ENCODE peak calls at places on chromosomes 16 and 17, in seven cellular contexts. C is HL-60; P is CD8-positive, alpha-beta T cell; H is right lobe of liver; V is endothelial cell of umbilical vein; I is ovary; Y is mesendoderm. U is an unnamed sample.

GRCh38 chr17:68789203-68789962 is 165.8 kb downstream of the ABCA8 start:
- DNase-seq in C (no peak), P (no peak), H (no peak), V (no peak), I (no peak), Y (no peak), U (no peak)

GRCh38 chr16:19380316-19380715 is 37.4 kb upstream of the TMC5 start:
- DNase-seq in C (no peak), P (no peak), H (no peak), V (no peak), I (no peak), Y (no peak), U (no peak)

GRCh38 chr16:4693296-4693955 is at the start of gene NUDT16L1:
- DNase-seq in C (peak; percentile 96), P (peak; percentile 97), H (peak; percentile 98), V (peak; percentile 98), I (peak; percentile 96), Y (peak; percentile 97), U (peak; percentile 97)

GRCh38 chr17:38358586-38359513 is 7.2 kb downstream of the SOCS7 start:
- DNase-seq in C (no peak), P (no peak), H (no peak), V (no peak), I (no peak), Y (no peak), U (peak; percentile 27)

GRCh38 chr17:29127840-29128239 is 52.4 kb downstream of the MYO18A start:
- DNase-seq in C (no peak), P (no peak), H (no peak), V (no peak), I (no peak), Y (no peak), U (no peak)

GRCh38 chr17:58172369-58173071 is 5.7 kb downstream of the OR4D2 start:
- DNase-seq in C (peak; percentile 41), P (peak; percentile 36), H (no peak), V (no peak), I (no peak), Y (peak; percentile 91), U (no peak)

GRCh38 chr17:46776298-46777005 is 42.0 kb downstream of the WNT3 start:
- DNase-seq in C (no peak), P (no peak), H (no peak), V (no peak), I (no peak), Y (no peak), U (no peak)

GRCh38 chr17:58403312-58403711 is 14.0 kb downstream of the RNF43 start:
- DNase-seq in C (no peak), P (no peak), H (no peak), V (no peak), I (no peak), Y (peak; percentile 75), U (no peak)

GRCh38 chr16:89129378-89129777 is 35.7 kb downstream of the ACSF3 start:
- DNase-seq in C (no peak), P (no peak), H (no peak), V (no peak), I (no peak), Y (no peak), U (no peak)

GRCh38 chr16:15966420-15967222 is 17.2 kb downstream of the ABCC1 start:
- DNase-seq in C (no peak), P (no peak), H (no peak), V (peak; percentile 37), I (no peak), Y (peak; percentile 58), U (no peak)

GRCh38 chr17:68461122-68461539 is 3.8 kb upstream of the WIPI1 start:
- DNase-seq in C (no peak), P (no peak), H (no peak), V (no peak), I (no peak), Y (no peak), U (no peak)

GRCh38 chr17:65633988-65634387 is 72.5 kb upstream of the AXIN2 start:
- DNase-seq in C (no peak), P (no peak), H (no peak), V (peak; percentile 89), I (no peak), Y (no peak), U (no peak)

GRCh38 chr16:72300892-72301291 is 128.9 kb upstream of the PMFBP1 start:
- DNase-seq in C (no peak), P (no peak), H (no peak), V (no peak), I (no peak), Y (no peak), U (no peak)

GRCh38 chr17:74152591-74153455 is 50.7 kb upstream of the RPL38 start:
- DNase-seq in C (no peak), P (no peak), H (no peak), V (no peak), I (no peak), Y (peak; percentile 46), U (no peak)

GRCh38 chr16:57616241-57616640 is 12.2 kb upstream of the ADGRG1 start:
- DNase-seq in C (no peak), P (no peak), H (no peak), V (no peak), I (no peak), Y (no peak), U (peak; percentile 6)

GRCh38 chr17:79988163-79988971 is 47.3 kb downstream of the TBC1D16 start:
- DNase-seq in C (no peak), P (no peak), H (peak; percentile 93), V (peak; percentile 91), I (peak; percentile 88), Y (no peak), U (no peak)

GRCh38 chr17:1019451-1019850 is 22.5 kb downstream of the TIMM22 start:
- DNase-seq in C (no peak), P (no peak), H (no peak), V (peak; percentile 17), I (no peak), Y (no peak), U (no peak)

GRCh38 chr17:64103751-64104364 is 26.1 kb downstream of the ERN1 start:
- DNase-seq in C (peak; percentile 74), P (no peak), H (no peak), V (no peak), I (no peak), Y (no peak), U (no peak)

GRCh38 chr17:66717680-66718079 is 117.2 kb upstream of the CACNG5 start:
- DNase-seq in C (no peak), P (no peak), H (no peak), V (no peak), I (no peak), Y (peak; percentile 44), U (no peak)

GRCh38 chr17:82415336-82415735 is 2.8 kb upstream of the HEXD start:
- DNase-seq in C (no peak), P (no peak), H (no peak), V (no peak), I (no peak), Y (no peak), U (no peak)

GRCh38 chr17:57954421-57955182 is 610 bp downstream of the CUEDC1 start:
- DNase-seq in C (no peak), P (no peak), H (peak; percentile 66), V (peak; percentile 34), I (peak; percentile 70), Y (peak; percentile 91), U (peak; percentile 72)

GRCh38 chr16:74844041-74844826 is 69.6 kb upstream of the FA2H start:
- DNase-seq in C (no peak), P (no peak), H (no peak), V (no peak), I (no peak), Y (peak; percentile 31), U (no peak)

DNA sequence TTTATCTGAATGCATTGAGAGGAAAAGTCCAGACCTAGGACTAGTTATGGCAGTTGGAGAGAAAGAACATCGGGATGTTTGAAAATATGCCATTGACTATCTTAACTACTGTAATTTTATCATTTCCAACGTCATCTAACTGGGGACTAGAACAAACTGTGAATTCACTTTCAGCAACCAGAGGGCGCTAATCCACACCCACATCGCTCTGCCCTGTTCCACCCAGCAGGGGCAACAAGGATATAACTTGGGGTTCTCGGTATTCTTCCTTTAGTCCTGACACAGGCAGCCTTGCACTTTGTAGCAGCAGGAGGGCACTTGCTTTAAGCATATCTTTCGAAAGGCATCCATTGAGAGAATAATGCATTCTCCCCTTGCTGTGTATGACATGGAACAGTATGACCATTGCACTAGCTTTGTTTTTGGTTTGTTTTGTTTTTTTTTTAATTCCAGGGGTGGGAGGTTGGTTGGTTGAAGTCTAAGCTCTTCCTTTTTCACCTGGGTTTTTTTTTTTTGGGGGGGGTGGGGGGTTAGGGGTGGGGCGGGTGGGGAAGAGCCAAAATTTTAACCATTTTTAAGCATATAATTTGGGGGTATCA is 31.5 kb downstream of the SIAH1 start:
- DNase-seq in C (peak; percentile 79), P (peak; percentile 69), H (no peak), V (peak; percentile 75), I (peak; percentile 48), Y (peak; percentile 93), U (no peak)
- H3K4me3 ChIP-seq in C (no peak overlapping the region), P (no peak overlapping the region), H (no peak overlapping the region), V (no peak overlapping the region), I (no peak overlapping the region), Y (no peak overlapping the region), U (no peak overlapping the region)

DNA sequence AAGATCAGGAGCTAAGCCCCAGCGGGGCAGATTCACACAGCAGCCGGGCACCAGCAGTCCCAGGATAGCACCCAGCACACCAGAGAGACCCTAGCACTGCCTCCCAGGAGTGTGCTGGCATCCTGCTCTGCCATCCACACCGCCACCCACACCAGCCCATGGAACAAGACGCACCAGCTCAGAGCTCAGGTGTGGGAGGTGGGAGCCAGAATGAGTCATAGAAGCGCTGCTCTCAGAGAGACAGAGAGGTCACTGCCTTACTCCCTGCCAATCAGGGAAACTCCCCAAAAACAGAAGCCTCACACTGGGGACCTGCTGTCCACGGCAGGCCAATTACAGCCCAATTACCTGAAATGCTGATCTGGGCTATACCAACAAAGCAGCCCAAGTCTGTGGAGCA is 64.9 kb downstream of the CDYL2 start:
- DNase-seq in C (no peak), P (no peak), H (no peak), V (no peak), I (no peak), Y (no peak), U (peak; percentile 64)
- H3K27ac ChIP-seq in C (no peak overlapping the region), P (no peak overlapping the region), H (no peak overlapping the region), V (no peak overlapping the region), I (no peak overlapping the region), Y (no peak overlapping the region), U (no peak overlapping the region)

GRCh38 chr16:55341681-55342080 is 17.7 kb downstream of the IRX6 start:
- DNase-seq in C (no peak), P (no peak), H (no peak), V (no peak), I (no peak), Y (no peak), U (no peak)
- H3K4me3 ChIP-seq in C (no peak overlapping the region), P (no peak overlapping the region), H (no peak overlapping the region), V (no peak overlapping the region), I (no peak overlapping the region), Y (no peak overlapping the region), U (no peak overlapping the region)

GRCh38 chr16:86642084-86642483 is 63.7 kb downstream of the FOXL1 start:
- DNase-seq in C (no peak), P (no peak), H (no peak), V (no peak), I (no peak), Y (no peak), U (no peak)

GRCh38 chr16:86637744-86638143 is 59.4 kb downstream of the FOXL1 start:
- DNase-seq in C (no peak), P (no peak), H (no peak), V (no peak), I (no peak), Y (peak; percentile 22), U (no peak)

GRCh38 chr16:86640265-86640843 is 62.0 kb downstream of the FOXL1 start:
- DNase-seq in C (no peak), P (no peak), H (no peak), V (no peak), I (no peak), Y (no peak), U (no peak)

GRCh38 chr16:86638642-86639041 is 60.3 kb downstream of the FOXL1 start:
- DNase-seq in C (no peak), P (no peak), H (no peak), V (no peak), I (no peak), Y (no peak), U (no peak)

GRCh38 chr16:86639354-86639753 is 61.0 kb downstream of the FOXL1 start:
- DNase-seq in C (no peak), P (no peak), H (no peak), V (no peak), I (no peak), Y (no peak), U (no peak)
- H3K27ac ChIP-seq in C (no peak overlapping the region), P (no peak overlapping the region), H (no peak overlapping the region), V (no peak overlapping the region), I (no peak overlapping the region), Y (no peak overlapping the region), U (no peak overlapping the region)

U was measured in dorsolateral prefrontal cortex.